ENCODE peak calls at places on chromosomes 13 and 19, in nine cellular contexts. One of them, this sample, is unnamed.
A peak's percentile ranks its signal among the peaks of the same experiment; 100 is the strongest.

GRCh38 chr13:110676511-110677204 is 29.3 kb downstream of the CARS2 start:
- DNase-seq in fibroblast of mammary gland: no peak
- DNase-seq in suprapubic skin: no peak
- DNase-seq in AG09319: no peak
- DNase-seq in tibial artery: no peak
- DNase-seq in fibroblast of lung: no peak
- DNase-seq in CD8-positive, alpha-beta T cell: no peak
- DNase-seq in CD14-positive monocyte: peak; percentile 80
- DNase-seq in mucosa of descending colon: peak; percentile 15
- DNase-seq in this sample: no peak

GRCh38 chr13:111265701-111266035 is 54.8 kb upstream of the TEX29 start:
- DNase-seq in fibroblast of mammary gland: no peak
- DNase-seq in suprapubic skin: no peak
- DNase-seq in AG09319: no peak
- DNase-seq in tibial artery: no peak
- DNase-seq in fibroblast of lung: no peak
- DNase-seq in CD8-positive, alpha-beta T cell: no peak
- DNase-seq in CD14-positive monocyte: no peak
- DNase-seq in mucosa of descending colon: no peak
- DNase-seq in this sample: no peak

GRCh38 chr13:29702912-29703351 is 107.4 kb upstream of the SLC7A1 start:
- DNase-seq in fibroblast of mammary gland: peak; percentile 93
- DNase-seq in suprapubic skin: peak; percentile 66
- DNase-seq in AG09319: peak; percentile 78
- DNase-seq in tibial artery: peak; percentile 73
- DNase-seq in fibroblast of lung: peak; percentile 92
- DNase-seq in CD8-positive, alpha-beta T cell: no peak
- DNase-seq in CD14-positive monocyte: no peak
- DNase-seq in mucosa of descending colon: peak; percentile 9
- DNase-seq in this sample: no peak

GRCh38 chr13:45108716-45109706 is 11.3 kb upstream of the GTF2F2 start:
- DNase-seq in fibroblast of mammary gland: peak; percentile 71
- DNase-seq in suprapubic skin: no peak
- DNase-seq in AG09319: no peak
- DNase-seq in tibial artery: no peak
- DNase-seq in fibroblast of lung: peak; percentile 74
- DNase-seq in CD8-positive, alpha-beta T cell: no peak
- DNase-seq in CD14-positive monocyte: no peak
- DNase-seq in mucosa of descending colon: no peak
- DNase-seq in this sample: no peak

GRCh38 chr19:40398417-40399056 is 8.6 kb upstream of the HIPK4 start:
- DNase-seq in fibroblast of mammary gland: no peak
- DNase-seq in suprapubic skin: no peak
- DNase-seq in AG09319: no peak
- DNase-seq in tibial artery: no peak
- DNase-seq in fibroblast of lung: peak; percentile 55
- DNase-seq in CD8-positive, alpha-beta T cell: peak; percentile 54
- DNase-seq in CD14-positive monocyte: no peak
- DNase-seq in mucosa of descending colon: peak; percentile 79
- DNase-seq in this sample: no peak

GRCh38 chr13:21465710-21466160 is 6.6 kb upstream of the ZDHHC20 start:
- DNase-seq in fibroblast of mammary gland: no peak
- DNase-seq in suprapubic skin: no peak
- DNase-seq in AG09319: no peak
- DNase-seq in tibial artery: no peak
- DNase-seq in fibroblast of lung: no peak
- DNase-seq in CD8-positive, alpha-beta T cell: no peak
- DNase-seq in CD14-positive monocyte: no peak
- DNase-seq in mucosa of descending colon: peak; percentile 22
- DNase-seq in this sample: no peak

GRCh38 chr19:47438793-47439220 is 19.5 kb upstream of the MEIS3 start:
- DNase-seq in fibroblast of mammary gland: no peak
- DNase-seq in suprapubic skin: no peak
- DNase-seq in AG09319: no peak
- DNase-seq in tibial artery: no peak
- DNase-seq in fibroblast of lung: no peak
- DNase-seq in CD8-positive, alpha-beta T cell: no peak
- DNase-seq in CD14-positive monocyte: no peak
- DNase-seq in mucosa of descending colon: peak; percentile 48
- DNase-seq in this sample: no peak

GRCh38 chr19:1000095-1000494 is at the start of gene GRIN3B:
- DNase-seq in fibroblast of mammary gland: peak; percentile 38
- DNase-seq in suprapubic skin: no peak
- DNase-seq in AG09319: no peak
- DNase-seq in tibial artery: no peak
- DNase-seq in fibroblast of lung: no peak
- DNase-seq in CD8-positive, alpha-beta T cell: peak; percentile 76
- DNase-seq in CD14-positive monocyte: no peak
- DNase-seq in mucosa of descending colon: peak; percentile 66
- DNase-seq in this sample: no peak

GRCh38 chr13:74338341-74338740 is 204.1 kb upstream of the KLF12 start:
- DNase-seq in fibroblast of mammary gland: no peak
- DNase-seq in suprapubic skin: no peak
- DNase-seq in AG09319: no peak
- DNase-seq in tibial artery: no peak
- DNase-seq in fibroblast of lung: no peak
- DNase-seq in CD8-positive, alpha-beta T cell: no peak
- DNase-seq in CD14-positive monocyte: no peak
- DNase-seq in mucosa of descending colon: no peak
- DNase-seq in this sample: no peak

GRCh38 chr13:92966900-92967299 is 259.7 kb upstream of the GPC6 start:
- DNase-seq in fibroblast of mammary gland: no peak
- DNase-seq in suprapubic skin: no peak
- DNase-seq in AG09319: no peak
- DNase-seq in tibial artery: no peak
- DNase-seq in fibroblast of lung: no peak
- DNase-seq in CD8-positive, alpha-beta T cell: no peak
- DNase-seq in CD14-positive monocyte: no peak
- DNase-seq in mucosa of descending colon: no peak
- DNase-seq in this sample: no peak

GRCh38 chr13:99371956-99372355 is 64.8 kb upstream of the GPR183 start:
- DNase-seq in fibroblast of mammary gland: no peak
- DNase-seq in suprapubic skin: no peak
- DNase-seq in AG09319: no peak
- DNase-seq in tibial artery: no peak
- DNase-seq in fibroblast of lung: no peak
- DNase-seq in CD8-positive, alpha-beta T cell: peak; percentile 72
- DNase-seq in CD14-positive monocyte: no peak
- DNase-seq in mucosa of descending colon: no peak
- DNase-seq in this sample: no peak

GRCh38 chr13:42707003-42707402 is 74.4 kb upstream of the FAM216B start:
- DNase-seq in fibroblast of mammary gland: peak; percentile 37
- DNase-seq in suprapubic skin: no peak
- DNase-seq in AG09319: no peak
- DNase-seq in tibial artery: no peak
- DNase-seq in fibroblast of lung: no peak
- DNase-seq in CD8-positive, alpha-beta T cell: no peak
- DNase-seq in CD14-positive monocyte: no peak
- DNase-seq in mucosa of descending colon: no peak
- DNase-seq in this sample: no peak

GRCh38 chr19:7870571-7871279 is 3.5 kb downstream of the PRR36 start:
- DNase-seq in fibroblast of mammary gland: peak; percentile 47
- DNase-seq in suprapubic skin: peak; percentile 88
- DNase-seq in AG09319: no peak
- DNase-seq in tibial artery: no peak
- DNase-seq in fibroblast of lung: peak; percentile 27
- DNase-seq in CD8-positive, alpha-beta T cell: no peak
- DNase-seq in CD14-positive monocyte: no peak
- DNase-seq in mucosa of descending colon: peak; percentile 64
- DNase-seq in this sample: peak; percentile 48

GRCh38 chr13:26469602-26470001 is 87.9 kb upstream of the WASF3 start:
- DNase-seq in fibroblast of mammary gland: no peak
- DNase-seq in suprapubic skin: no peak
- DNase-seq in AG09319: no peak
- DNase-seq in tibial artery: no peak
- DNase-seq in fibroblast of lung: no peak
- DNase-seq in CD8-positive, alpha-beta T cell: no peak
- DNase-seq in CD14-positive monocyte: no peak
- DNase-seq in mucosa of descending colon: no peak
- DNase-seq in this sample: no peak

DNA sequence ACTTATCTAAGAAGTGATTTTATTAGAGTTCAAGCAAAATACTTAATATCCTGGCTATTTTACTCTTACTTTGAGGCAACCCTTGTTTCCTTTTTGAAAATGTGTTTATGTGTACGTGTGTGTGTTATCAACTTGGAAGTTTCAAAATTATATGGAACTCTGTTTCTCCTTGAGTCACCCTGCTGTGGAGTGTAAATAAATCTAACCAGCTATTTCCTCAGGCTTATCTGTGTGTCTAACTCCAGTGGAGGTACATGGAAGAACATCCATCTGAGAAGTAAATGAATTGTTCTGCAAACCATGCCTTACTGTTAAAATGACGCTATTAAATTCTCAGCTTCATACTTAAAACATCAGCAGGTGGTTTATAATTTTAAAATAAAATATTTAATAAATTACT is 583.4 kb upstream of the SLITRK5 start:
- DNase-seq in fibroblast of mammary gland: no peak
- DNase-seq in suprapubic skin: no peak
- DNase-seq in AG09319: no peak
- DNase-seq in tibial artery: no peak
- DNase-seq in fibroblast of lung: peak; percentile 25
- DNase-seq in CD8-positive, alpha-beta T cell: no peak
- DNase-seq in CD14-positive monocyte: no peak
- DNase-seq in mucosa of descending colon: no peak
- DNase-seq in this sample: no peak
- TF ChIP-seq CTCF in fibroblast of mammary gland: no peak
- TF ChIP-seq CTCF in suprapubic skin: no peak
- TF ChIP-seq CTCF in AG09319: no peak
- TF ChIP-seq CTCF in tibial artery: no peak
- TF ChIP-seq CTCF in fibroblast of lung: no peak
- TF ChIP-seq CTCF in CD8-positive, alpha-beta T cell: no peak
- TF ChIP-seq CTCF in CD14-positive monocyte: no peak
- TF ChIP-seq CTCF in mucosa of descending colon: no peak
- TF ChIP-seq CTCF in this sample: no peak

DNA sequence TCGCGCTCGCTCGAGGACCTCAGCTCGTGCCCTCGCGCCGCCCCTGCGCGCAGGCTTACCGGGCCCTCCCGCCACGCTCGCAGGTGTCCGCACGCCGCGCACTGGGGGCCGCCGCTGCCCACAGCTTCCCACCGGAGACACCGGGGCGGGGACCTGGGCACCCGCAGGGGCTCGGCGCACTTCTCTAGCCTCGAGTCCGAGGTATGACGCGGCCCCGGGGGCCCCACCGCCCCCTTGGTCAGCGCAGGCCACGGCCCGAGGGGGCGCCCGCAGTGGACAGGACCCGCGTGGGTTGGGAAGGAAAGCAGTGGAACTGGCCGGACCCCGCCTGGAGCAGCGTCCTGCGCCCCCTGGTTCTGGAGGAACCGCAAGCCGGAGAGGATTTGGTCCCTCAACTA is 2.1 kb upstream of the GRWD1 start:
- DNase-seq in fibroblast of mammary gland: no peak
- DNase-seq in suprapubic skin: peak; percentile 63
- DNase-seq in AG09319: no peak
- DNase-seq in tibial artery: no peak
- DNase-seq in fibroblast of lung: no peak
- DNase-seq in CD8-positive, alpha-beta T cell: no peak
- DNase-seq in CD14-positive monocyte: no peak
- DNase-seq in mucosa of descending colon: no peak
- DNase-seq in this sample: no peak
- TF ChIP-seq CTCF in fibroblast of mammary gland: no peak
- TF ChIP-seq CTCF in suprapubic skin: no peak
- TF ChIP-seq CTCF in AG09319: no peak
- TF ChIP-seq CTCF in tibial artery: no peak
- TF ChIP-seq CTCF in fibroblast of lung: no peak
- TF ChIP-seq CTCF in CD8-positive, alpha-beta T cell: no peak
- TF ChIP-seq CTCF in CD14-positive monocyte: no peak
- TF ChIP-seq CTCF in mucosa of descending colon: no peak
- TF ChIP-seq CTCF in this sample: no peak

GRCh38 chr19:30685601-30686000 is 313.4 kb downstream of the ZNF536 start:
- DNase-seq in fibroblast of mammary gland: no peak
- DNase-seq in suprapubic skin: no peak
- DNase-seq in AG09319: no peak
- DNase-seq in tibial artery: no peak
- DNase-seq in fibroblast of lung: no peak
- DNase-seq in CD8-positive, alpha-beta T cell: no peak
- DNase-seq in CD14-positive monocyte: no peak
- DNase-seq in mucosa of descending colon: no peak
- DNase-seq in this sample: no peak

GRCh38 chr19:30688696-30689095 is 316.5 kb downstream of the ZNF536 start:
- DNase-seq in fibroblast of mammary gland: no peak
- DNase-seq in suprapubic skin: no peak
- DNase-seq in AG09319: no peak
- DNase-seq in tibial artery: no peak
- DNase-seq in fibroblast of lung: no peak
- DNase-seq in CD8-positive, alpha-beta T cell: no peak
- DNase-seq in CD14-positive monocyte: no peak
- DNase-seq in mucosa of descending colon: no peak
- DNase-seq in this sample: no peak

GRCh38 chr19:30686911-30687566 is 314.9 kb downstream of the ZNF536 start:
- DNase-seq in fibroblast of mammary gland: no peak
- DNase-seq in suprapubic skin: no peak
- DNase-seq in AG09319: no peak
- DNase-seq in tibial artery: no peak
- DNase-seq in fibroblast of lung: no peak
- DNase-seq in CD8-positive, alpha-beta T cell: no peak
- DNase-seq in CD14-positive monocyte: no peak
- DNase-seq in mucosa of descending colon: no peak
- DNase-seq in this sample: no peak

GRCh38 chr19:30684613-30685012 is 312.4 kb downstream of the ZNF536 start:
- DNase-seq in fibroblast of mammary gland: no peak
- DNase-seq in suprapubic skin: no peak
- DNase-seq in AG09319: no peak
- DNase-seq in tibial artery: no peak
- DNase-seq in fibroblast of lung: no peak
- DNase-seq in CD8-positive, alpha-beta T cell: no peak
- DNase-seq in CD14-positive monocyte: peak; percentile 12
- DNase-seq in mucosa of descending colon: no peak
- DNase-seq in this sample: no peak

GRCh38 chr19:30686252-30686762 is 314.1 kb downstream of the ZNF536 start:
- DNase-seq in fibroblast of mammary gland: peak; percentile 24
- DNase-seq in suprapubic skin: no peak
- DNase-seq in AG09319: no peak
- DNase-seq in tibial artery: no peak
- DNase-seq in fibroblast of lung: peak; percentile 14
- DNase-seq in CD8-positive, alpha-beta T cell: no peak
- DNase-seq in CD14-positive monocyte: no peak
- DNase-seq in mucosa of descending colon: no peak
- DNase-seq in this sample: no peak
- TF ChIP-seq CTCF in fibroblast of mammary gland: peak; percentile 25
- TF ChIP-seq CTCF in suprapubic skin: no peak
- TF ChIP-seq CTCF in AG09319: peak; percentile 39
- TF ChIP-seq CTCF in tibial artery: no peak
- TF ChIP-seq CTCF in fibroblast of lung: peak; percentile 27
- TF ChIP-seq CTCF in CD8-positive, alpha-beta T cell: no peak
- TF ChIP-seq CTCF in CD14-positive monocyte: no peak
- TF ChIP-seq CTCF in mucosa of descending colon: no peak
- TF ChIP-seq CTCF in this sample: no peak

DNA sequence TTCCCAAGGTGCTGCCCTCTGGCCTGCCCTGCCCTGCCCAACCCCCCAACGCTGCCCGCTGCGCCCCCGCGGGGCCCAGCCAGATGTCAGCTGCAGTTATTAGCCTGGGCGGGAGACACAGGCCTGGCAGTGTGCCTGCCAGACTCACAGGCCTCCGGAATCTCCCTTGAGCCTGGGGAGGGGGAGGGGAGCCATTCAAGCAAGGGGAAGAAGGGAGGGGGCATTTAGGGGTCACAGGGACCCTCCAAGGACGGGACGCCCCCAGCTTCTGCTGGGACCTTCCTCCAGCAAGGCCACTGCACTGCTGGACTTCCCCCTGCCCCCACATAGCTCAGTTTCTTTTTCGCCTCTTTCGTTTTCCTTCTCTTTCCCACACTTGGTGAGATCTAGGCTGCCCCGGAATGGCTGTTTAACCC is 2.6 kb upstream of the JUNB start:
- DNase-seq in fibroblast of mammary gland: peak; percentile 74
- DNase-seq in suprapubic skin: peak; percentile 90
- DNase-seq in AG09319: no peak
- DNase-seq in tibial artery: peak; percentile 93
- DNase-seq in fibroblast of lung: no peak
- DNase-seq in CD8-positive, alpha-beta T cell: no peak
- DNase-seq in CD14-positive monocyte: peak; percentile 73
- DNase-seq in mucosa of descending colon: peak; percentile 91
- DNase-seq in this sample: peak; percentile 51
- TF ChIP-seq CTCF in fibroblast of mammary gland: no peak
- TF ChIP-seq CTCF in suprapubic skin: no peak
- TF ChIP-seq CTCF in AG09319: no peak
- TF ChIP-seq CTCF in tibial artery: no peak
- TF ChIP-seq CTCF in fibroblast of lung: no peak
- TF ChIP-seq CTCF in CD8-positive, alpha-beta T cell: no peak
- TF ChIP-seq CTCF in CD14-positive monocyte: no peak
- TF ChIP-seq CTCF in mucosa of descending colon: no peak
- TF ChIP-seq CTCF in this sample: no peak